ENCODE peak calls at places on chromosomes 13 and 19, in seven cellular contexts. O, Q, E, X, M, G and J are unnamed samples.

GRCh38 chr19:1811472-1811894 is 593 bp downstream of the ATP8B3 start:
- DNase-seq in X (peak), O (peak), E (no peak), M (no peak), Q (peak), G (no peak), J (peak)

GRCh38 chr13:72205773-72206172 is 338.8 kb upstream of the DACH1 start:
- DNase-seq in X (peak), Q (no peak), O (no peak), G (no peak), M (no peak), E (no peak), J (no peak)

GRCh38 chr13:22848539-22849052 is 332.2 kb upstream of the SGCG start:
- DNase-seq in X (no peak), Q (no peak), E (no peak), M (no peak), G (no peak), O (no peak), J (no peak)

GRCh38 chr19:56273563-56274117 is 1.1 kb downstream of the EDDM13 start:
- DNase-seq in E (no peak), X (peak), Q (peak), G (no peak), O (no peak), M (no peak), J (peak)

GRCh38 chr13:42123600-42123999 is 75.2 kb downstream of the DGKH start:
- DNase-seq in Q (no peak), O (no peak), G (no peak), X (no peak), M (no peak), E (no peak), J (no peak)

GRCh38 chr19:10699650-10700335 is 1.4 kb upstream of the QTRT1 start:
- DNase-seq in Q (peak), M (peak), G (no peak), X (peak), O (no peak), E (no peak), J (peak)

GRCh38 chr13:106349080-106349841 is 186.2 kb downstream of the EFNB2 start:
- DNase-seq in E (no peak), X (peak), O (no peak), Q (no peak), M (no peak), G (peak), J (no peak)

GRCh38 chr13:68970532-68970931 is 1137.1 kb upstream of the ATXN8OS start:
- DNase-seq in M (no peak), G (no peak), X (no peak), O (no peak), Q (no peak), E (no peak), J (no peak)

GRCh38 chr13:74168263-74168675 is 34.1 kb upstream of the KLF12 start:
- DNase-seq in M (no peak), G (no peak), X (no peak), O (no peak), E (no peak), Q (no peak), J (no peak)

GRCh38 chr13:66994097-66994496 is 236.0 kb downstream of the PCDH9 start:
- DNase-seq in O (peak), M (no peak), X (peak), E (no peak), Q (peak), G (peak), J (peak)

GRCh38 chr13:27965343-27965739 is 3.8 kb downstream of the CDX2 start:
- DNase-seq in G (no peak), E (no peak), O (no peak), X (no peak), Q (no peak), M (no peak), J (no peak)
- H3K4me3 ChIP-seq in G (no peak), E (no peak), O (no peak), X (no peak), Q (no peak), M (no peak), J (no peak)

GRCh38 chr19:49878744-49879070 is 1.2 kb downstream of the TBC1D17 start:
- DNase-seq in E (no peak), G (no peak), O (no peak), Q (no peak), X (no peak), M (no peak), J (no peak)
- H3K4me3 ChIP-seq in E (peak), G (peak), O (peak), Q (peak), X (peak), M (peak), J (peak)

DNA sequence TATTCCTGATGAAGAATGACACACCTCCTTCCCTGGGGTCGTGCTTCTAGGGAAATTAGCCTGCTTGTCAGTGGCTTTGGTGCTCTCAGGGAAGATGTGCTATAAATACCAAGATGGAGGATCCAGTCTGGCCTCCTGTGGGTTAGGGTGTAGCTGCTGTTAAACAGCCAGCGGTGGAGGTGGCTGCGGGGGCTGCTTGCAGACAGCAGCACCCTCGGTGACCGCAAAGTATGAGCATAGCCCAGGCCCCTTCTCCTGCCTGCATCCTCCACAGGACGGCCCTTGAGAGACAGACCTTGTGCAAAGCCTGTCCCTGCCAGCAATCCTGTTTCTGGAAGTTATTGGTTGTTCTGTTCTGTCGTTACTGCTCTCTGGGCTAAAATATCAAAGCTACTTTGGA is 11.4 kb downstream of the VSTM2B start:
- DNase-seq in E (no peak), O (no peak), M (no peak), X (no peak), Q (no peak), G (no peak), J (no peak)
- H3K4me3 ChIP-seq in E (no peak), O (no peak), M (no peak), X (no peak), Q (no peak), G (no peak), J (no peak)

DNA sequence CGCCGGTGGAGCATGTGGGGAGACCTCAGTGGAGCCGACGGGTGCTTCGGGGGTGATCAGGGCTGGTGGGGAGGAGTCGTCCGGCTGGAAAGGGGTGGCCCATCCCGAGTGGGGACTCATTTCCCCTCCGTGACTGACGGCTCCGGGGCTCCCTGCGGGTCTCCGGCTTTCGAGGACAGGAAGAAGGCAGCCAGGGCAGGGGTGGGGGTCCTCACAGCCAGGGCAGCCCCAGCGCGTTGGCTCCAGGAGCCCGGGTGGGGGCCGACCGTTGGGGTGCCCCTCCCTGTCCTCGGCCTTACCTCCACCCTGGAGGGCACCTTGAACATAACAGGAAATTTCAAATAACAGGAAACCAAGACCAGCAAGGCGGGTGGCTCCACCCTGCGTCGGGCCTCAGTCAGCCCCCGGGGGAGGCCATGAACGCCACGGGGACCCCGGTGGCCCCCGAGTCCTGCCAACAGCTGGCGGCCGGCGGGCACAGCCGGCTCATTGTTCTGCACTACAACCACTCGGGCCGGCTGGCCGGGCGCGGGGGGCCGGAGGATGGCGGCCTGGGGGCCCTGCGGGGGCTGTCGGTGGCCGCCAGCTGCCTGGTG is at the start of gene S1PR4:
- DNase-seq in O (no peak), X (no peak), G (no peak), Q (no peak), M (peak), E (no peak), J (no peak)
- H3K4me3 ChIP-seq in O (peak), X (no peak), G (no peak), Q (no peak), M (peak), E (peak), J (no peak)

GRCh38 chr13:32040689-32041088 is 9.1 kb downstream of the FRY start:
- DNase-seq in M (no peak), Q (no peak), X (no peak), O (no peak), E (no peak), G (no peak), J (no peak)
- H3K4me3 ChIP-seq in M (no peak), Q (no peak), X (no peak), O (no peak), E (no peak), G (no peak), J (no peak)

GRCh38 chr13:43157796-43158195 is 134.4 kb downstream of the DNAJC15 start:
- DNase-seq in Q (no peak), M (no peak), E (no peak), G (no peak), X (no peak), O (no peak), J (no peak)

GRCh38 chr13:43156916-43157315 is 133.5 kb downstream of the DNAJC15 start:
- DNase-seq in Q (no peak), M (no peak), G (no peak), E (no peak), O (no peak), X (peak), J (no peak)

GRCh38 chr13:43153436-43154082 is 130.2 kb downstream of the DNAJC15 start:
- DNase-seq in M (no peak), E (no peak), G (no peak), Q (peak), O (no peak), X (peak), J (no peak)

GRCh38 chr13:43154839-43155238 is 131.5 kb downstream of the DNAJC15 start:
- DNase-seq in M (no peak), E (no peak), Q (no peak), X (no peak), O (no peak), G (no peak), J (no peak)

GRCh38 chr13:43154083-43154739 is 130.8 kb downstream of the DNAJC15 start:
- DNase-seq in X (no peak), M (no peak), Q (no peak), E (no peak), O (no peak), G (no peak), J (no peak)
- H3K4me3 ChIP-seq in X (no peak), M (no peak), Q (no peak), E (no peak), O (no peak), G (no peak), J (no peak)

GRCh38 chr19:47540748-47541147 is 25.9 kb upstream of the NAPA start:
- DNase-seq in O (no peak), E (no peak), G (no peak), X (peak), M (no peak), Q (peak), J (peak)

GRCh38 chr19:47538812-47539211 is 23.9 kb upstream of the NAPA start:
- DNase-seq in X (no peak), O (no peak), M (no peak), E (no peak), G (no peak), Q (no peak), J (no peak)

GRCh38 chr19:47534628-47535027 is 19.8 kb upstream of the NAPA start:
- DNase-seq in X (no peak), O (no peak), G (no peak), Q (no peak), M (no peak), E (no peak), J (no peak)

GRCh38 chr19:47539747-47540311 is 25.0 kb upstream of the NAPA start:
- DNase-seq in G (no peak), X (no peak), Q (no peak), O (no peak), M (peak), E (no peak), J (no peak)

GRCh38 chr19:47537493-47537892 is 22.6 kb upstream of the NAPA start:
- DNase-seq in G (no peak), E (no peak), O (no peak), X (no peak), Q (no peak), M (no peak), J (no peak)
- H3K4me3 ChIP-seq in G (no peak), E (no peak), O (no peak), X (no peak), Q (no peak), M (no peak), J (no peak)

DNA sequence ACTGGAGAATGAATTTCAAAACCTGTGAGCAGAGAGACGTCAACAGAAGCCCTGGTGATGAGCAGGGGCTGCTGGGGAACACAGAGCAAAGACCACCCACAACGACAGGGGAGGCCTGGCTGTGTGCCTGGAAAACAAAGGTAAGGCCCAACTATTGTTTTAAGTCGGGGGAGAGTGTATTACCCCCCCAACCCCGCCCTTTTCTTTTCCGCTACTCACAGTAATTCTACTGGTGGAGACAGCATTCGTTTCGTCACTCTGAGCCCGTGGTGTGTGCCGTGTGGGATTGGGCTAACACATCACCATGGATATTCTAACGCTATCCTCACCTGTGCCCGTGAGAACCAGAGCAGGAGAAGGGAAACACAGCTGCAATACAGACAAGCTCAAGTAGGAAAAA is 18.6 kb upstream of the ADPRHL1 start:
- DNase-seq in X (no peak), O (no peak), Q (no peak), M (no peak), G (no peak), E (no peak), J (no peak)
- H3K4me3 ChIP-seq in X (no peak), O (no peak), Q (no peak), M (no peak), G (no peak), E (no peak), J (no peak)

DNA sequence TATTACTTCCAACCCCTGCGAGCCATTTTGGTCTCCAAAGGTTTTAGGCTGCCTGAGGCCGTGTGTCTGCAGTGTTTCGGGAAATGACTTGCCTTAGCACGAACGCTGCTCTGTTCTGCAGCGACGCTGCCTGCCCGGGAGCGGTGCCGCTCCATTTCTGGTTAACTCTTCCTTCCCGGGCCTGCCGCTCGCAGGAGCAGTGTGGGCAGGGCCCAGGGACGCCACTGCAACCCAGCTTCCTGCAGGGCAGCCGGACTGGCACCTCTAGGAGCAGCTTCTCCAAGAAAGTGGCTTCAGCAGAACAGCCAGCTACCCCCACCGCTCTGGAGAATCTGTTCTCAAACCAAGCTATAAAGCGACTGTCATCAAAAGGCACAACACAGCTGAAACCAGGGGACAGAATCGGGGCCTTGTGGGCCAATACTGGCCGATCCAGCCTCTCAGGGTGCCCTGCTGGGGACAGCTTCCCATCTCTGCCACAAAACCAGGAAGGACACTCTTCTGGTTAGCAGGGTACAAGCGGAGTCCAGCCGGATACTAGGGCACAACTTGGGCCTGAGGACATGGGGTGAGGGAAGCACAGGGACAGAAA is 72.2 kb downstream of the KCTD15 start:
- DNase-seq in M (no peak), X (peak), E (no peak), O (peak), Q (peak), G (no peak), J (peak)
- H3K4me3 ChIP-seq in M (no peak), X (no peak), E (peak), O (peak), Q (peak), G (peak), J (peak)